ENCODE peak calls at places on chromosomes 12 and 14, in nine cellular contexts. F is AG10803; A is epithelial cell of esophagus; L is stimulated activated CD4-positive, alpha-beta T cell treated with anti-CD3 and anti-CD28 coated beads, Interleukin-4, amount 100 ng/mL, for 24 hours; I is RPMI8226; Y is IMR-90; X is bronchial epithelial cell; P is H7; Z is mammary epithelial cell. B is an unnamed sample.

GRCh38 chr12:92186038-92186470 is 40.4 kb upstream of the BTG1 start:
- DNase-seq in I (peak), A (no peak), L (no peak), F (no peak), Y (no peak), P (no peak), X (no peak), Z (no peak), B (no peak)

GRCh38 chr14:98819867-98820206 is 452.2 kb downstream of the BCL11B start:
- DNase-seq in I (no peak), Z (no peak), X (no peak), Y (no peak), P (no peak), L (no peak), F (no peak), A (no peak), B (no peak)

GRCh38 chr14:104973215-104974145 is 4.7 kb downstream of the AHNAK2 start:
- DNase-seq in I (no peak), X (peak), F (peak), Z (peak), Y (peak), A (peak), P (no peak), L (no peak), B (no peak)

GRCh38 chr12:14960548-14961465 is 594 bp downstream of the ARHGDIB start:
- DNase-seq in L (peak), X (peak), P (no peak), Z (peak), F (no peak), A (peak), I (no peak), Y (peak), B (no peak)

GRCh38 chr12:124486346-124486963 is 81.0 kb downstream of the NCOR2 start:
- DNase-seq in L (no peak), Y (no peak), F (no peak), Z (no peak), I (no peak), A (no peak), P (no peak), X (no peak), B (no peak)

GRCh38 chr12:79295572-79295971 is 395.2 kb downstream of the PAWR start:
- DNase-seq in Y (no peak), Z (no peak), F (no peak), X (no peak), A (no peak), I (no peak), L (no peak), P (no peak), B (no peak)

GRCh38 chr14:104425763-104426691 is 153.5 kb upstream of the C14orf180 start:
- DNase-seq in F (no peak), X (no peak), P (no peak), Y (no peak), A (no peak), Z (no peak), I (no peak), L (no peak), B (no peak)

GRCh38 chr14:73428354-73428824 is 30.0 kb downstream of the NUMB start:
- DNase-seq in X (no peak), I (no peak), P (no peak), A (no peak), F (peak), Z (no peak), Y (peak), L (no peak), B (no peak)

GRCh38 chr12:124525455-124525854 is 42.0 kb downstream of the NCOR2 start:
- DNase-seq in X (no peak), P (no peak), I (no peak), A (no peak), Y (no peak), F (peak), L (no peak), Z (no peak), B (no peak)

GRCh38 chr14:53399057-53399456 is 245.9 kb upstream of the DDHD1 start:
- DNase-seq in A (peak), I (no peak), P (peak), X (peak), F (peak), L (no peak), Y (peak), Z (no peak), B (no peak)

GRCh38 chr12:65740506-65740872 is 83.8 kb upstream of the HMGA2 start:
- DNase-seq in X (no peak), A (no peak), Y (no peak), Z (no peak), I (no peak), F (peak), P (peak), L (no peak), B (no peak)

GRCh38 chr14:76584271-76584702 is 177.0 kb upstream of the VASH1 start:
- DNase-seq in X (no peak), F (no peak), A (no peak), Y (no peak), I (no peak), Z (no peak), L (no peak), P (no peak), B (no peak)

GRCh38 chr14:99077076-99077843 is 194.7 kb downstream of the BCL11B start:
- DNase-seq in X (peak), Y (no peak), L (no peak), A (peak), P (no peak), Z (peak), I (no peak), F (no peak), B (no peak)